ENCODE peak calls at places on chromosome 15, in nine cellular contexts. N is lower leg skin; U is CD8-positive, alpha-beta memory T cell; L is Panc1; S is heart left ventricle; D is neural progenitor cell; W is cardiac muscle cell; G is ovary; Y is fibroblast of mammary gland. C is an unnamed sample.

GRCh38 chr15:39833515-39833981 is 50.9 kb upstream of the FSIP1 start:
- DNase-seq in N (no peak), U (no peak), L (no peak), S (no peak), D (no peak), W (peak; percentile 33), G (no peak), Y (peak; percentile 90), C (no peak)

GRCh38 chr15:63474810-63475316 is 29.5 kb upstream of the USP3 start:
- DNase-seq in N (no peak), U (no peak), L (no peak), S (no peak), D (no peak), W (no peak), G (no peak), Y (peak; percentile 25), C (no peak)

GRCh38 chr15:51737538-51738305 is at the start of gene LYSMD2:
- DNase-seq in N (peak; percentile 95), U (peak; percentile 75), L (no peak), S (peak; percentile 90), D (peak; percentile 74), W (peak; percentile 76), G (peak; percentile 89), Y (peak; percentile 44), C (no peak)

GRCh38 chr15:91469627-91470567 is 369.8 kb downstream of the SV2B start:
- DNase-seq in N (no peak), U (peak; percentile 83), L (no peak), S (no peak), D (no peak), W (no peak), G (no peak), Y (no peak), C (no peak)

GRCh38 chr15:74222705-74223104 is 13.4 kb upstream of the CCDC33 start:
- DNase-seq in N (no peak), U (no peak), L (no peak), S (no peak), D (peak; percentile 55), W (no peak), G (no peak), Y (no peak), C (no peak)

GRCh38 chr15:31740203-31740602 is 290.1 kb upstream of the CHRNA7 start:
- DNase-seq in N (no peak), U (no peak), L (no peak), S (no peak), D (peak; percentile 51), W (peak; percentile 13), G (no peak), Y (peak; percentile 56), C (no peak)

GRCh38 chr15:79003301-79003700 is 58.5 kb upstream of the CTSH start:
- DNase-seq in N (no peak), U (no peak), L (no peak), S (no peak), D (no peak), W (no peak), G (no peak), Y (peak; percentile 57), C (no peak)

GRCh38 chr15:77538011-77538410 is 94.7 kb downstream of the LINGO1 start:
- DNase-seq in N (no peak), U (no peak), L (no peak), S (no peak), D (no peak), W (no peak), G (no peak), Y (no peak), C (no peak)

GRCh38 chr15:79075256-79075655 is 15.3 kb downstream of the RASGRF1 start:
- DNase-seq in N (no peak), U (no peak), L (no peak), S (no peak), D (no peak), W (no peak), G (no peak), Y (no peak), C (no peak)

GRCh38 chr15:88690331-88690730 is 51.5 kb downstream of the ISG20 start:
- DNase-seq in N (peak; percentile 58), U (no peak), L (no peak), S (no peak), D (no peak), W (no peak), G (no peak), Y (no peak), C (no peak)

GRCh38 chr15:27681038-27681437 is 418.1 kb downstream of the OCA2 start:
- DNase-seq in N (no peak), U (no peak), L (no peak), S (no peak), D (no peak), W (no peak), G (no peak), Y (no peak), C (no peak)

GRCh38 chr15:31004220-31004733 is 12.8 kb upstream of the MTMR10 start:
- DNase-seq in N (no peak), U (peak; percentile 25), L (no peak), S (peak; percentile 65), D (peak; percentile 55), W (no peak), G (no peak), Y (no peak), C (no peak)

GRCh38 chr15:33150993-33151392 is 43.5 kb downstream of the FMN1 start:
- DNase-seq in N (no peak), U (no peak), L (no peak), S (no peak), D (no peak), W (no peak), G (no peak), Y (no peak), C (no peak)

GRCh38 chr15:62392411-62392810 is 227.3 kb upstream of the C2CD4B start:
- DNase-seq in N (no peak), U (no peak), L (no peak), S (peak; percentile 44), D (peak; percentile 55), W (peak; percentile 37), G (no peak), Y (peak; percentile 54), C (no peak)

GRCh38 chr15:84790676-84791075 is 26.5 kb upstream of the ALPK3 start:
- DNase-seq in N (no peak), U (no peak), L (no peak), S (no peak), D (no peak), W (no peak), G (no peak), Y (no peak), C (no peak)

GRCh38 chr15:41693757-41694156 is 33.6 kb downstream of the MGA start:
- DNase-seq in N (no peak), U (no peak), L (no peak), S (no peak), D (no peak), W (no peak), G (no peak), Y (no peak), C (no peak)

GRCh38 chr15:38320181-38320580 is 67.5 kb downstream of the SPRED1 start:
- DNase-seq in N (no peak), U (no peak), L (no peak), S (no peak), D (no peak), W (peak; percentile 26), G (no peak), Y (peak; percentile 62), C (no peak)

GRCh38 chr15:61697796-61698195 is 362.5 kb downstream of the VPS13C start:
- DNase-seq in N (no peak), U (no peak), L (no peak), S (no peak), D (no peak), W (no peak), G (no peak), Y (no peak), C (no peak)

GRCh38 chr15:90257776-90258175 is 7.7 kb upstream of the NGRN start:
- DNase-seq in N (no peak), U (no peak), L (no peak), S (no peak), D (no peak), W (no peak), G (peak; percentile 16), Y (no peak), C (no peak)

GRCh38 chr15:88861621-88862020 is 33.7 kb downstream of the HAPLN3 start:
- DNase-seq in N (no peak), U (no peak), L (no peak), S (no peak), D (no peak), W (no peak), G (no peak), Y (no peak), C (no peak)

GRCh38 chr15:99987701-99988100 is 254.5 kb upstream of the LYSMD4 start:
- DNase-seq in N (no peak), U (no peak), L (no peak), S (no peak), D (no peak), W (no peak), G (peak; percentile 18), Y (no peak), C (no peak)

GRCh38 chr15:98308117-98308516 is 340.2 kb upstream of the IGF1R start:
- DNase-seq in N (no peak), U (no peak), L (no peak), S (no peak), D (no peak), W (no peak), G (no peak), Y (no peak), C (no peak)

GRCh38 chr15:58472221-58472620 is 40.4 kb downstream of the LIPC start:
- DNase-seq in N (no peak), U (no peak), L (no peak), S (no peak), D (no peak), W (no peak), G (no peak), Y (no peak), C (no peak)
- H3K4me3 ChIP-seq in N (no peak overlapping the region), U (no peak overlapping the region), L (no peak overlapping the region), S (no peak overlapping the region), D (no peak overlapping the region), W (no peak overlapping the region), G (no peak overlapping the region), Y (no peak overlapping the region), C (no peak overlapping the region)

GRCh38 chr15:66936864-66937245 is 128.5 kb upstream of the SMAD3 start:
- DNase-seq in N (no peak), U (no peak), L (no peak), S (no peak), D (no peak), W (peak; percentile 44), G (no peak), Y (no peak), C (no peak)
- H3K4me3 ChIP-seq in N (no peak overlapping the region), U (no peak overlapping the region), L (no peak overlapping the region), S (peak overlapping the region; percentile 33), D (no peak overlapping the region), W (no peak overlapping the region), G (peak overlapping the region; percentile 36), Y (peak overlapping the region; percentile 50), C (no peak overlapping the region)

GRCh38 chr15:70140543-70141375 is 43.0 kb upstream of the TLE3 start:
- DNase-seq in N (no peak), U (peak; percentile 12), L (no peak), S (no peak), D (no peak), W (peak; percentile 64), G (peak; percentile 60), Y (no peak), C (no peak)
- H3K4me3 ChIP-seq in N (no peak overlapping the region), U (peak overlapping the region; percentile 49), L (no peak overlapping the region), S (no peak overlapping the region), D (no peak overlapping the region), W (no peak overlapping the region), G (no peak overlapping the region), Y (no peak overlapping the region), C (no peak overlapping the region)

DNA sequence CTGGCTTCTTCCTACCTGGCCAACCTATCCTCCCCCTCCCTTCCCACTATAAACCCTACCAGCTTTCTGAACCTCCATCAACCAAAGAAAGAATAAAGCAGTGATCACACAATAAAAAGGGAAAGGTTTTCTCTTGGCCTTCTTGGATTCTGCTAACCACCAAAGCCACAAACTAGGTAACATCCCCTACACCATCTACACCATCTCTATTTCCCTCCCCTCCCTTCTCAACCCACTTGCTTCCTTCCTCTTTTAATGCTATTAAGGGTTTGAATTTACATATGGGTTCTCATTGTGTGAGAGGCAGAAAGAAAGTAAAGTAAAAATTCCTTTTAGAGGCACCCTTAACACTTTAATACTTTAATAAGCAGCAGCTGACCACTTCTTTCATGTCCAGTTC is 25.8 kb upstream of the RSL24D1 start:
- DNase-seq in N (no peak), U (peak; percentile 32), L (no peak), S (no peak), D (no peak), W (no peak), G (no peak), Y (no peak), C (no peak)
- H3K4me3 ChIP-seq in N (no peak overlapping the region), U (no peak overlapping the region), L (no peak overlapping the region), S (no peak overlapping the region), D (no peak overlapping the region), W (no peak overlapping the region), G (no peak overlapping the region), Y (no peak overlapping the region), C (no peak overlapping the region)

C was measured in retinal pigment epithelial cell.